ENCODE peak calls at places on chromosomes 2 and 18, in six cellular contexts. Q is NCI-H345, V is germinal center, E is B cell, W is anterior cingulate cortex, X is heart right ventricle. G is an unnamed sample.

GRCh38 chr18:21191596-21192307 is 50.3 kb upstream of the GREB1L start:
- DNase-seq in V (no peak), W (peak), E (no peak), Q (peak), X (peak), G (no peak)

GRCh38 chr2:219434718-219435525 is at the start of gene SPEG:
- DNase-seq in W (no peak), Q (no peak), V (no peak), X (no peak), E (no peak), G (no peak)

GRCh38 chr2:15762449-15762848 is 170.8 kb downstream of the DDX1 start:
- DNase-seq in X (no peak), Q (no peak), V (no peak), W (no peak), E (no peak), G (no peak)

GRCh38 chr18:5142859-5143258 is 54.2 kb downstream of the AKAIN1 start:
- DNase-seq in X (no peak), E (no peak), V (no peak), Q (peak), W (no peak), G (no peak)

GRCh38 chr18:37441821-37442220 is 123.8 kb downstream of the CELF4 start:
- DNase-seq in Q (no peak), X (no peak), V (no peak), W (no peak), E (no peak), G (no peak)

GRCh38 chr2:3188405-3188946 is 189.1 kb downstream of the EIPR1 start:
- DNase-seq in E (no peak), W (no peak), Q (no peak), V (no peak), X (no peak), G (no peak)

GRCh38 chr2:176106636-176107539 is at the start of gene HOXD11:
- DNase-seq in X (no peak), Q (peak), W (no peak), E (no peak), V (no peak), G (no peak)

GRCh38 chr2:68417931-68418330 is 49.2 kb downstream of the FBXO48 start:
- DNase-seq in X (no peak), V (no peak), E (no peak), W (no peak), Q (no peak), G (no peak)

GRCh38 chr18:48562075-48562474 is 23.2 kb downstream of the CTIF start:
- DNase-seq in E (no peak), Q (no peak), X (no peak), W (no peak), V (no peak), G (no peak)

G was measured in MM.1S.